ENCODE peak calls at places on chromosome 3, in eight cellular contexts. U, C, V, H, S, T, Z and O are unnamed samples.

GRCh38 chr3:56796202-56796601 is 5.5 kb downstream of the ARHGEF3 start:
- DNase-seq in S (peak; percentile 58), T (no peak), V (no peak), U (peak; percentile 3), Z (peak; percentile 6), C (peak; percentile 19), H (no peak), O (no peak)

GRCh38 chr3:144364797-144365196 is 393.2 kb downstream of the DIPK2A start:
- DNase-seq in S (no peak), T (no peak), C (no peak), U (no peak), V (no peak), Z (no peak), H (no peak), O (no peak)

GRCh38 chr3:119352863-119353527 is 58.8 kb downstream of the ARHGAP31 start:
- DNase-seq in Z (no peak), V (peak; percentile 8), S (no peak), C (no peak), H (no peak), U (no peak), T (no peak), O (no peak)

GRCh38 chr3:13598926-13599886 is 50.3 kb downstream of the FBLN2 start:
- DNase-seq in U (peak; percentile 54), V (no peak), H (no peak), T (no peak), C (peak; percentile 89), Z (no peak), S (no peak), O (no peak)

GRCh38 chr3:124558898-124559649 is 171.2 kb upstream of the UMPS start:
- DNase-seq in V (peak; percentile 48), S (peak; percentile 93), C (peak; percentile 59), Z (peak; percentile 88), T (peak; percentile 66), H (peak; percentile 88), U (peak; percentile 87), O (no peak)

GRCh38 chr3:43709022-43709421 is 18.3 kb downstream of the ABHD5 start:
- DNase-seq in U (no peak), T (no peak), Z (no peak), S (no peak), V (no peak), H (no peak), C (no peak), O (no peak)

GRCh38 chr3:151837057-151837456 is 23.1 kb downstream of the AADAC start:
- DNase-seq in U (no peak), V (peak; percentile 73), C (peak; percentile 27), S (no peak), Z (no peak), T (no peak), H (peak; percentile 26), O (peak; percentile 44)

GRCh38 chr3:55857635-55858034 is 370.5 kb upstream of the WNT5A start:
- DNase-seq in Z (no peak), S (no peak), H (no peak), V (no peak), C (no peak), U (no peak), T (no peak), O (no peak)

GRCh38 chr3:11581237-11582122 is 62.2 kb downstream of the VGLL4 start:
- DNase-seq in S (no peak), C (no peak), U (no peak), H (peak; percentile 66), T (peak; percentile 53), Z (peak; percentile 71), V (no peak), O (no peak)

GRCh38 chr3:119597548-119598288 is at the start of gene PLA1A:
- DNase-seq in C (no peak), U (no peak), H (no peak), T (no peak), V (no peak), Z (no peak), S (no peak), O (no peak)

GRCh38 chr3:63519426-63519825 is 133.0 kb upstream of the SNTN start:
- DNase-seq in T (no peak), U (no peak), S (no peak), Z (no peak), H (no peak), C (no peak), V (no peak), O (no peak)

GRCh38 chr3:128996741-128997140 is 2.9 kb upstream of the CFAP92 start:
- DNase-seq in U (no peak), C (no peak), H (no peak), Z (no peak), V (no peak), T (no peak), S (no peak), O (no peak)

GRCh38 chr3:79326642-79327041 is 441.2 kb downstream of the ROBO1 start:
- DNase-seq in U (no peak), S (no peak), T (no peak), Z (no peak), V (no peak), C (no peak), H (no peak), O (no peak)

DNA sequence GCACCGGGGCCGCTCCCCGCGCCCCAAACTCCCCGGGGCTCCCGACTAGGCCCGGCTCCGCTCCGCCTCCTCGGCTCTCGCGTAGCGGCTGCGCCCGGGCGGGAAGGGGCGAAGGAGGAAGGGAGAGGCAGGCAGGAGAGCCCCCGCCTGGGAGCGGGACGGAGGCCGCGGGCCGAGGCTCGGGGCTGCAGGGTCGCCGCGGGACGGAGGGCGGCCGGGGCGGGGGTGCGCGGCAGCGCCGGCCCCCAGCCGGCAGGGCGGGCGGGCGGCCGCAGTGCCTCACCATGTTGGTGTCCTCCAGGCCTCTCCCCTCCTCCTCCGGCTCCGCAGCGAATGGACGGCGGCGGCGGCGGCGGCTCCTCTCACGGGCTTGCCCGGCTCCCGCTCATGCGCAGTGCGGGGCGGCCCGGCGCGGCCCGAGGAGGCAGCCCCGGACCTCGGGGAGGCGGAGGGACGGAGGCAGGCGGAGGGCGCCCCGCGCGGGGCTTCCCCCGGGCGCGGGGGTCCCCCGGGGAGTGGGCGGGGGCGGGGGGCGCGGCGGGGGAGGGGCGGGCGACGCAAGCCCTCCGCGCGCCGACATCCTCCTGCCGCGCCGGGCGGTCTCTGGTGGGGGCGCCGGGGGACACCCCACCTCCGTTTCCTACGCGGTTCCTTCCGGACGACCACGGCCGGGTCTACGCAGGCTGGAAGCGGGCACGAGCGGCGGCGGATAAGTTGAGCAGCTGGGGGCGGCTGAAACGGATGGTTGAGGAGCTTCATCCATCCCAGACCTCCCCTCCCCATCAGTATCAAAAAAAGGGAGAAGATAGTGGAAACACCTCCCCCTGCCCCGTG is at the start of gene DCUN1D1:
- DNase-seq in S (peak; percentile 90), H (peak; percentile 88), T (peak; percentile 93), V (peak; percentile 36), Z (peak; percentile 97), U (peak; percentile 94), C (peak; percentile 98), O (peak; percentile 99)
- TF ChIP-seq POLR2A in S (peak; percentile 80), H (no peak), T (no peak), V (peak; percentile 43), Z (no peak), U (no peak), C (peak; percentile 74), O (peak; percentile 81)

GRCh38 chr3:101862453-101863165 is 13.3 kb downstream of the NFKBIZ start:
- DNase-seq in T (no peak), H (no peak), V (no peak), S (no peak), C (no peak), Z (no peak), U (no peak), O (no peak)
- TF ChIP-seq POLR2A in T (no peak), H (no peak), V (no peak), S (no peak), C (no peak), Z (no peak), U (no peak), O (no peak)

GRCh38 chr3:180612363-180612762 is 10.4 kb downstream of the TTC14 start:
- DNase-seq in C (no peak), V (no peak), H (no peak), S (no peak), U (no peak), T (no peak), Z (no peak), O (no peak)

GRCh38 chr3:180610981-180611380 is 9.0 kb downstream of the TTC14 start:
- DNase-seq in U (no peak), S (no peak), H (no peak), Z (no peak), V (no peak), T (no peak), C (no peak), O (no peak)

GRCh38 chr3:180617049-180617448 is 15.1 kb downstream of the TTC14 start:
- DNase-seq in V (no peak), Z (no peak), H (no peak), C (no peak), S (no peak), T (no peak), U (no peak), O (no peak)

GRCh38 chr3:180619723-180620122 is 17.8 kb downstream of the TTC14 start:
- DNase-seq in S (no peak), C (no peak), V (no peak), H (no peak), U (no peak), Z (no peak), T (no peak), O (no peak)

DNA sequence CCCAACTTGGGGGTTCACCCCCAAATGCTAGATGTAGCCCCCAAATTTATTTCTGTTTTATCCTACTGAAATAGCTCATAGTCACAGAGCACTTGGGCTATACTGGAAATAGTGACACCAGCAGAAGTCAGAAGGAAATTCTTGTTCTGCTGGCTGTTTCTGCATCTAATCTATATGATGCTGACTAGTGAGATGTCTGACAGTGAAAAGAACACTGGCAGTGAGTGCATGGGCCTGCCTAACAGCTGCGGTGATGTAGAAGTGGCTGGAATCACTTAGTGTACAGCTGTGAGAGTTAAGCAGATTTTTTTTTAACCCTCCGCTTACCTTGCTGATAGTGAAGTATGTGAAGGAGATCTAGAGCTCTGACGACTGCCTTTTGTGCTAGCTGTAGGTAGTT is 14.0 kb downstream of the TTC14 start:
- DNase-seq in C (no peak), V (no peak), T (no peak), U (no peak), Z (no peak), H (no peak), S (no peak), O (no peak)
- TF ChIP-seq POLR2A in C (no peak), V (no peak), T (no peak), U (no peak), Z (no peak), H (no peak), S (no peak), O (no peak)

GRCh38 chr3:50331364-50331907 is 3.4 kb upstream of the TUSC2 start:
- DNase-seq in U (no peak), H (no peak), T (no peak), V (no peak), Z (no peak), C (no peak), S (no peak), O (no peak)

GRCh38 chr3:50336452-50337174 is 4.0 kb downstream of the RASSF1 start:
- DNase-seq in T (no peak), V (no peak), Z (no peak), H (no peak), S (no peak), C (no peak), U (no peak), O (no peak)

GRCh38 chr3:50337175-50337861 is 3.3 kb downstream of the RASSF1 start:
- DNase-seq in C (peak; percentile 100), U (peak; percentile 100), T (peak; percentile 100), Z (peak; percentile 100), S (peak; percentile 100), V (peak; percentile 97), H (peak; percentile 99), O (peak; percentile 99)

GRCh38 chr3:50334339-50335075 is 6.1 kb downstream of the RASSF1 start:
- DNase-seq in V (no peak), H (no peak), C (no peak), U (no peak), Z (no peak), T (no peak), S (no peak), O (no peak)

GRCh38 chr3:50333744-50334328 is 5.8 kb upstream of the TUSC2 start:
- DNase-seq in S (no peak), Z (no peak), C (no peak), T (no peak), U (no peak), H (no peak), V (no peak), O (no peak)
- TF ChIP-seq POLR2A in S (peak; percentile 10), Z (no peak), C (no peak), T (no peak), U (no peak), H (no peak), V (no peak), O (no peak)